ENCODE peak calls at places on chromosomes 4 and X, in ten cellular contexts. V is fibroblast of the aortic adventitia; H is PC-3; O is Calu3; E is substantia nigra; X is kidney epithelial cell; U is T-helper 2 cell; P is right atrium auricular region; A is GM23338; B is stimulated activated CD4-positive, alpha-beta T cell treated with anti-CD3 and anti-CD28 coated beads, Interleukin-2, amount 100 ng/mL, for 4 hours. D is an unnamed sample.

GRCh38 chrX:151870603-151871002 is 42.1 kb upstream of the MAGEA4 start:
- DNase-seq in V (peak; percentile 91), H (peak; percentile 30), O (peak; percentile 29), E (no peak), X (peak; percentile 16), U (no peak), P (no peak), A (no peak), B (no peak), D (no peak)

GRCh38 chr4:187664011-187664410 is 331.6 kb upstream of the ZFP42 start:
- DNase-seq in V (no peak), H (no peak), O (no peak), E (no peak), X (no peak), U (no peak), P (no peak), A (no peak), B (no peak), D (no peak)

GRCh38 chr4:155766544-155766943 is 7.7 kb downstream of the GUCY1B1 start:
- DNase-seq in V (no peak), H (no peak), O (no peak), E (no peak), X (no peak), U (no peak), P (no peak), A (no peak), B (no peak), D (no peak)

GRCh38 chrX:44042124-44042523 is 68.9 kb upstream of the NDP start:
- DNase-seq in V (no peak), H (no peak), O (no peak), E (no peak), X (no peak), U (no peak), P (no peak), A (no peak), B (no peak), D (no peak)

GRCh38 chr4:169286562-169287301 is 16.0 kb upstream of the SH3RF1 start:
- DNase-seq in V (no peak), H (no peak), O (no peak), E (no peak), X (no peak), U (no peak), P (no peak), A (peak; percentile 52), B (no peak), D (no peak)

GRCh38 chr4:1569461-1570151 is 114.5 kb downstream of the FAM53A start:
- DNase-seq in V (no peak), H (no peak), O (no peak), E (no peak), X (no peak), U (peak; percentile 3), P (no peak), A (no peak), B (no peak), D (no peak)

GRCh38 chr4:146957252-146957651 is 11.6 kb upstream of the TTC29 start:
- DNase-seq in V (peak; percentile 77), H (peak; percentile 78), O (peak; percentile 40), E (no peak), X (peak; percentile 88), U (no peak), P (no peak), A (no peak), B (no peak), D (no peak)

GRCh38 chr4:83599183-83599582 is 63.3 kb downstream of the GPAT3 start:
- DNase-seq in V (peak; percentile 54), H (peak; percentile 48), O (peak; percentile 2), E (no peak), X (no peak), U (no peak), P (no peak), A (peak; percentile 63), B (no peak), D (no peak)

GRCh38 chr4:129218355-129218754 is 122.4 kb downstream of the C4orf33 start:
- DNase-seq in V (peak; percentile 5), H (peak; percentile 53), O (peak; percentile 24), E (no peak), X (peak; percentile 23), U (no peak), P (no peak), A (peak; percentile 44), B (no peak), D (no peak)

D was measured in activated CD4-positive, alpha-beta T cell treated with anti-CD3 and anti-CD28 coated beads for 4 hours.